ENCODE peak calls at places on chromosomes 7 and 10, in nine cellular contexts. T is G401; B is Kasumi-1; S is IMR-90; Z is epithelial cell of esophagus; Y is NCI-H1092 treated with DMSO at 0.1 percent for 48 hours; N is iPS DF 6.9; F is activated CD4-positive, alpha-beta T cell treated with anti-CD3 and anti-CD28 coated beads, Interleukin-2, amount 50 U/mL, for 1 hour; A is AG04450. H is an unnamed sample.
A peak's percentile ranks its signal among the peaks of the same experiment; 100 is the strongest.

GRCh38 chr7:140003913-140004382 is 58.8 kb downstream of the PARP12 start:
- DNase-seq in T (peak; percentile 35), B (peak; percentile 66), S (peak; percentile 75), Z (peak; percentile 68), Y (no peak), N (peak; percentile 35), F (no peak), A (peak; percentile 56), H (peak; percentile 55)

GRCh38 chr7:159084069-159084801 is 60.4 kb downstream of the VIPR2 start:
- DNase-seq in T (no peak), B (no peak), S (no peak), Z (no peak), Y (no peak), N (no peak), F (no peak), A (no peak), H (no peak)

GRCh38 chr7:19919156-19920085 is 146.0 kb upstream of the TMEM196 start:
- DNase-seq in T (no peak), B (no peak), S (no peak), Z (no peak), Y (no peak), N (no peak), F (no peak), A (no peak), H (no peak)

GRCh38 chr10:85610381-85611092 is 756.1 kb downstream of the GRID1 start:
- DNase-seq in T (no peak), B (no peak), S (no peak), Z (no peak), Y (no peak), N (no peak), F (no peak), A (no peak), H (no peak)

GRCh38 chr10:92627845-92628480 is 35.0 kb downstream of the KIF11 start:
- DNase-seq in T (no peak), B (peak; percentile 42), S (no peak), Z (no peak), Y (no peak), N (no peak), F (no peak), A (no peak), H (no peak)

GRCh38 chr10:117360994-117361667 is 14.1 kb downstream of the PDZD8 start:
- DNase-seq in T (no peak), B (no peak), S (peak; percentile 30), Z (no peak), Y (no peak), N (no peak), F (no peak), A (no peak), H (peak; percentile 45)

GRCh38 chr7:116691664-116692063 is 19.7 kb downstream of the MET start:
- DNase-seq in T (no peak), B (no peak), S (no peak), Z (peak; percentile 61), Y (no peak), N (no peak), F (no peak), A (no peak), H (peak; percentile 69)

GRCh38 chr7:83976302-83976701 is 218.3 kb downstream of the SEMA3A start:
- DNase-seq in T (peak; percentile 26), B (peak; percentile 55), S (peak; percentile 44), Z (peak; percentile 50), Y (peak; percentile 36), N (no peak), F (no peak), A (no peak), H (peak; percentile 39)

GRCh38 chr7:121994625-121995410 is 121.9 kb downstream of the PTPRZ1 start:
- DNase-seq in T (peak; percentile 53), B (peak; percentile 74), S (peak; percentile 81), Z (peak; percentile 89), Y (peak; percentile 79), N (peak; percentile 66), F (peak; percentile 2), A (peak; percentile 55), H (peak; percentile 83)

GRCh38 chr7:34016876-34017275 is 111.5 kb downstream of the BMPER start:
- DNase-seq in T (peak; percentile 86), B (no peak), S (no peak), Z (peak; percentile 15), Y (no peak), N (no peak), F (no peak), A (no peak), H (peak; percentile 8)

GRCh38 chr10:130786365-130786966 is 525.1 kb downstream of the TCERG1L start:
- DNase-seq in T (no peak), B (no peak), S (no peak), Z (no peak), Y (no peak), N (no peak), F (no peak), A (no peak), H (no peak)

GRCh38 chr7:130994378-130995115 is 260.5 kb upstream of the KLF14 start:
- DNase-seq in T (no peak), B (no peak), S (no peak), Z (peak; percentile 64), Y (no peak), N (no peak), F (no peak), A (no peak), H (peak; percentile 76)

GRCh38 chr10:90930070-90930837 is 9.4 kb upstream of the ANKRD1 start:
- DNase-seq in T (no peak), B (no peak), S (peak; percentile 75), Z (peak; percentile 24), Y (no peak), N (no peak), F (no peak), A (peak; percentile 42), H (peak; percentile 23)

GRCh38 chr10:127148066-127148932 is 48.1 kb downstream of the INSYN2A start:
- DNase-seq in T (no peak), B (no peak), S (peak; percentile 91), Z (peak; percentile 90), Y (no peak), N (no peak), F (no peak), A (peak; percentile 59), H (peak; percentile 93)

GRCh38 chr10:110404374-110404773 is 93.3 kb upstream of the DUSP5 start:
- DNase-seq in T (peak; percentile 92), B (no peak), S (no peak), Z (no peak), Y (no peak), N (no peak), F (no peak), A (no peak), H (no peak)

GRCh38 chr7:105830405-105831218 is 45.8 kb downstream of the ATXN7L1 start:
- DNase-seq in T (no peak), B (no peak), S (peak; percentile 98), Z (peak; percentile 83), Y (no peak), N (no peak), F (no peak), A (peak; percentile 88), H (peak; percentile 90)

GRCh38 chr7:84085147-84085546 is 109.4 kb downstream of the SEMA3A start:
- DNase-seq in T (no peak), B (peak; percentile 17), S (peak; percentile 85), Z (no peak), Y (no peak), N (no peak), F (no peak), A (peak; percentile 47), H (peak; percentile 65)

GRCh38 chr10:60388116-60388515 is 1.6 kb downstream of the ANK3 start:
- DNase-seq in T (peak; percentile 63), B (no peak), S (no peak), Z (no peak), Y (peak; percentile 3), N (no peak), F (no peak), A (no peak), H (no peak)

GRCh38 chr10:20855398-20856038 is 41.6 kb downstream of the NEBL start:
- DNase-seq in T (no peak), B (peak; percentile 76), S (peak; percentile 35), Z (peak; percentile 49), Y (peak; percentile 3), N (no peak), F (no peak), A (peak; percentile 1), H (peak; percentile 43)

GRCh38 chr7:50088463-50089129 is 4.5 kb downstream of the ZPBP start:
- DNase-seq in T (no peak), B (no peak), S (no peak), Z (peak; percentile 16), Y (no peak), N (no peak), F (no peak), A (no peak), H (peak; percentile 46)

GRCh38 chr10:110358869-110359629 is 54.3 kb upstream of the SMNDC1 start:
- DNase-seq in T (peak; percentile 55), B (no peak), S (no peak), Z (peak; percentile 84), Y (no peak), N (no peak), F (no peak), A (no peak), H (peak; percentile 76)

GRCh38 chr7:25949672-25950487 is 202.1 kb upstream of the NFE2L3 start:
- DNase-seq in T (no peak), B (no peak), S (no peak), Z (no peak), Y (no peak), N (no peak), F (no peak), A (no peak), H (no peak)